ENCODE peak calls at places on chromosomes 11 and 22, in ten cellular contexts. Q, N, Z, U, Y, B, M, X, I and C are unnamed samples.
A peak's percentile ranks its signal among the peaks of the same experiment; 100 is the strongest.

GRCh38 chr11:96101146-96101545 is 177.2 kb upstream of the MTMR2 start:
- DNase-seq in Q (no peak), N (no peak), Z (no peak), U (peak; percentile 84), Y (no peak), B (no peak), M (no peak), X (no peak), I (no peak), C (no peak)

GRCh38 chr22:21829523-21829922 is 37.9 kb downstream of the MAPK1 start:
- DNase-seq in Q (no peak), N (no peak), Z (no peak), U (no peak), Y (no peak), B (no peak), M (no peak), X (no peak), I (no peak), C (no peak)

GRCh38 chr11:5004429-5005274 is 10.0 kb downstream of the OR51L1 start:
- DNase-seq in Q (peak; percentile 82), N (no peak), Z (peak; percentile 36), U (peak; percentile 58), Y (no peak), B (peak; percentile 13), M (peak; percentile 51), X (no peak), I (peak; percentile 6), C (no peak)

GRCh38 chr22:27718186-27719032 is 83.1 kb downstream of the MN1 start:
- DNase-seq in Q (no peak), N (no peak), Z (no peak), U (peak; percentile 82), Y (no peak), B (peak; percentile 78), M (no peak), X (peak; percentile 73), I (no peak), C (no peak)

GRCh38 chr22:43953988-43954771 is 1.1 kb upstream of the SAMM50 start:
- DNase-seq in Q (peak; percentile 71), N (no peak), Z (no peak), U (no peak), Y (no peak), B (no peak), M (no peak), X (no peak), I (no peak), C (no peak)

GRCh38 chr11:84430661-84431060 is 1144.5 kb upstream of the CCDC90B start:
- DNase-seq in Q (no peak), N (no peak), Z (no peak), U (no peak), Y (no peak), B (no peak), M (peak; percentile 66), X (no peak), I (no peak), C (no peak)

GRCh38 chr22:19680287-19680881 is 33.9 kb upstream of the SEPTIN5 start:
- DNase-seq in Q (no peak), N (no peak), Z (no peak), U (no peak), Y (no peak), B (no peak), M (no peak), X (no peak), I (no peak), C (no peak)

GRCh38 chr11:61091373-61092279 is 10.7 kb upstream of the CD5 start:
- DNase-seq in Q (no peak), N (peak; percentile 83), Z (no peak), U (no peak), Y (peak; percentile 41), B (peak; percentile 6), M (no peak), X (no peak), I (no peak), C (peak; percentile 57)

GRCh38 chr11:69278091-69278867 is 15.7 kb upstream of the MYEOV start:
- DNase-seq in Q (no peak), N (no peak), Z (peak; percentile 37), U (peak; percentile 67), Y (no peak), B (no peak), M (no peak), X (no peak), I (no peak), C (no peak)

GRCh38 chr11:59770324-59770723 is 15.1 kb downstream of the STX3 start:
- DNase-seq in Q (no peak), N (no peak), Z (no peak), U (no peak), Y (no peak), B (no peak), M (no peak), X (no peak), I (no peak), C (no peak)

GRCh38 chr11:92702037-92702436 is 267.4 kb upstream of the MTNR1B start:
- DNase-seq in Q (no peak), N (no peak), Z (no peak), U (no peak), Y (no peak), B (no peak), M (no peak), X (no peak), I (no peak), C (no peak)

GRCh38 chr11:115173136-115173535 is 331.1 kb downstream of the CADM1 start:
- DNase-seq in Q (no peak), N (no peak), Z (no peak), U (no peak), Y (no peak), B (no peak), M (no peak), X (no peak), I (no peak), C (no peak)

GRCh38 chr22:38133331-38133730 is 22.8 kb upstream of the BAIAP2L2 start:
- DNase-seq in Q (no peak), N (no peak), Z (no peak), U (no peak), Y (no peak), B (no peak), M (no peak), X (no peak), I (no peak), C (no peak)

GRCh38 chr11:66856496-66857233 is at the start of gene LRFN4:
- DNase-seq in Q (no peak), N (no peak), Z (peak; percentile 33), U (no peak), Y (no peak), B (no peak), M (no peak), X (no peak), I (peak; percentile 54), C (no peak)

GRCh38 chr11:76044750-76045320 is 161.5 kb downstream of the WNT11 start:
- DNase-seq in Q (no peak), N (no peak), Z (no peak), U (no peak), Y (no peak), B (no peak), M (no peak), X (no peak), I (no peak), C (no peak)

GRCh38 chr22:17638432-17639237 is at the start of gene BCL2L13:
- DNase-seq in Q (peak; percentile 98), N (peak; percentile 96), Z (peak; percentile 77), U (peak; percentile 85), Y (peak; percentile 88), B (peak; percentile 42), M (peak; percentile 97), X (no peak), I (peak; percentile 86), C (peak; percentile 93)

GRCh38 chr11:2519879-2520735 is 75.3 kb downstream of the KCNQ1 start:
- DNase-seq in Q (no peak), N (peak; percentile 49), Z (peak; percentile 9), U (no peak), Y (no peak), B (no peak), M (no peak), X (no peak), I (no peak), C (no peak)

GRCh38 chr11:107810875-107811274 is 47.7 kb downstream of the SLC35F2 start:
- DNase-seq in Q (no peak), N (no peak), Z (no peak), U (no peak), Y (no peak), B (no peak), M (no peak), X (no peak), I (no peak), C (no peak)

GRCh38 chr11:128207861-128208321 is 379.5 kb downstream of the ETS1 start:
- DNase-seq in Q (no peak), N (no peak), Z (no peak), U (peak; percentile 100), Y (no peak), B (peak; percentile 91), M (no peak), X (peak; percentile 94), I (no peak), C (no peak)

GRCh38 chr11:83764643-83765042 is 478.5 kb upstream of the CCDC90B start:
- DNase-seq in Q (no peak), N (no peak), Z (no peak), U (no peak), Y (no peak), B (no peak), M (no peak), X (no peak), I (no peak), C (no peak)

GRCh38 chr11:80103149-80103859 is 662.5 kb upstream of the TENM4 start:
- DNase-seq in Q (no peak), N (no peak), Z (no peak), U (peak; percentile 97), Y (no peak), B (peak; percentile 87), M (no peak), X (peak; percentile 93), I (no peak), C (no peak)

GRCh38 chr22:50308986-50309600 is 1.6 kb upstream of the PLXNB2 start:
- DNase-seq in Q (no peak), N (no peak), Z (no peak), U (no peak), Y (no peak), B (no peak), M (no peak), X (no peak), I (no peak), C (peak; percentile 18)

GRCh38 chr22:17785185-17786184 is 11.2 kb upstream of the BID start:
- DNase-seq in Q (peak; percentile 91), N (peak; percentile 88), Z (no peak), U (peak; percentile 30), Y (peak; percentile 52), B (no peak), M (peak; percentile 30), X (no peak), I (peak; percentile 76), C (peak; percentile 56)

GRCh38 chr11:70608568-70609314 is 210.4 kb downstream of the CTTN start:
- DNase-seq in Q (no peak), N (no peak), Z (no peak), U (no peak), Y (no peak), B (peak; percentile 1), M (no peak), X (peak; percentile 13), I (no peak), C (no peak)

GRCh38 chr22:29477919-29478318 is 2.1 kb upstream of the NEFH start:
- DNase-seq in Q (no peak), N (no peak), Z (no peak), U (no peak), Y (no peak), B (no peak), M (peak; percentile 54), X (no peak), I (no peak), C (no peak)

GRCh38 chr11:69888671-69889076 is 69.5 kb upstream of the FGF3 start:
- DNase-seq in Q (peak; percentile 87), N (peak; percentile 89), Z (peak; percentile 71), U (peak; percentile 33), Y (peak; percentile 39), B (no peak), M (peak; percentile 60), X (peak; percentile 4), I (peak; percentile 63), C (no peak)

GRCh38 chr22:41240377-41241132 is at the start of gene CHADL:
- DNase-seq in Q (no peak), N (no peak), Z (no peak), U (no peak), Y (no peak), B (no peak), M (no peak), X (no peak), I (no peak), C (no peak)